ENCODE peak calls at places on chromosomes 5 and 9, in four cellular contexts. O is K562, J is GM12878, P is HepG2. X is an unnamed sample.

GRCh38 chr9:36163049-36163839 is 5.9 kb upstream of the CCIN start:
- DNase-seq in O (no peak), J (no peak), P (peak), X (peak)

GRCh38 chr9:116370587-116370986 is 217.0 kb downstream of the PAPPA start:
- DNase-seq in O (no peak), J (no peak), P (peak), X (no peak)

GRCh38 chr5:14082973-14083372 is 60.2 kb upstream of the TRIO start:
- DNase-seq in O (no peak), J (no peak), P (no peak), X (no peak)

GRCh38 chr9:131656356-131657030 is 83.4 kb downstream of the RAPGEF1 start:
- DNase-seq in O (no peak), J (peak), P (no peak), X (no peak)

GRCh38 chr9:117775576-117775975 is 71.4 kb downstream of the TLR4 start:
- DNase-seq in O (no peak), J (no peak), P (no peak), X (no peak)

GRCh38 chr5:41871866-41872265 is 1.6 kb upstream of the OXCT1 start:
- DNase-seq in O (no peak), J (no peak), P (no peak), X (no peak)

GRCh38 chr5:148443998-148444397 is 60.2 kb downstream of the FBXO38 start:
- DNase-seq in O (peak), J (peak), P (peak), X (peak)

GRCh38 chr5:67181648-67182218 is 14.9 kb downstream of the CD180 start:
- DNase-seq in O (peak), J (no peak), P (no peak), X (no peak)

GRCh38 chr5:117027384-117027783 is 452.8 kb upstream of the SEMA6A start:
- DNase-seq in O (no peak), J (no peak), P (no peak), X (no peak)

GRCh38 chr5:178532666-178533065 is 57.5 kb downstream of the COL23A1 start:
- DNase-seq in O (no peak), J (no peak), P (no peak), X (no peak)

GRCh38 chr5:134275822-134276221 is 49.9 kb upstream of the PPP2CA start:
- DNase-seq in O (no peak), J (peak), P (no peak), X (no peak)

GRCh38 chr9:130444565-130445221 is at the start of gene ASS1:
- DNase-seq in O (peak), J (no peak), P (peak), X (peak)

GRCh38 chr5:76855961-76856360 is 6.1 kb downstream of the S100Z start:
- DNase-seq in O (peak), J (no peak), P (no peak), X (no peak)

GRCh38 chr5:180790020-180790419 is 12.6 kb downstream of the MGAT1 start:
- DNase-seq in O (no peak), J (no peak), P (peak), X (peak)

GRCh38 chr5:139061856-139062255 is 136.3 kb downstream of the SIL1 start:
- DNase-seq in O (no peak), J (no peak), P (no peak), X (no peak)

GRCh38 chr5:135827965-135828792 is 6.3 kb upstream of the SLC25A48 start:
- DNase-seq in O (no peak), J (no peak), P (no peak), X (no peak)

GRCh38 chr9:114033397-114034103 is 44.5 kb downstream of the AMBP start:
- DNase-seq in O (peak), J (no peak), P (peak), X (peak)

GRCh38 chr9:77402286-77402685 is 225.0 kb downstream of the VPS13A start:
- DNase-seq in O (no peak), J (no peak), P (no peak), X (no peak)

GRCh38 chr9:137027369-137028012 is 546 bp downstream of the ABCA2 start:
- DNase-seq in O (no peak), J (no peak), P (no peak), X (peak)

GRCh38 chr5:17216974-17217325 is 481 bp upstream of the BASP1 start:
- DNase-seq in O (no peak), J (no peak), P (no peak), X (peak)

GRCh38 chr9:98009926-98010325 is 26.8 kb downstream of the ANP32B start:
- DNase-seq in O (no peak), J (no peak), P (no peak), X (no peak)

GRCh38 chr5:170611446-170612088 is 107.7 kb downstream of the KCNIP1 start:
- DNase-seq in O (no peak), J (no peak), P (no peak), X (no peak)

GRCh38 chr9:115157245-115157674 is 39.3 kb upstream of the TNC start:
- DNase-seq in O (no peak), J (no peak), P (no peak), X (no peak)

GRCh38 chr9:134647359-134648115 is 5.9 kb downstream of the COL5A1 start:
- DNase-seq in O (no peak), J (no peak), P (no peak), X (no peak)

GRCh38 chr9:114910541-114910940 is 19.9 kb downstream of the TNFSF8 start:
- DNase-seq in O (no peak), J (no peak), P (no peak), X (no peak)

GRCh38 chr9:134625361-134626140 is 16.1 kb upstream of the COL5A1 start:
- DNase-seq in O (no peak), J (no peak), P (no peak), X (peak)

GRCh38 chr9:126451316-126451885 is 124.8 kb downstream of the MVB12B start:
- DNase-seq in O (no peak), J (no peak), P (no peak), X (no peak)

GRCh38 chr5:72108200-72109050 is 1.1 kb downstream of the MAP1B start:
- DNase-seq in O (peak), J (no peak), P (peak), X (peak)

GRCh38 chr5:118952992-118953651 is 35.2 kb downstream of the DTWD2 start:
- DNase-seq in O (no peak), J (no peak), P (no peak), X (no peak)

GRCh38 chr5:121285861-121286527 is 565.7 kb upstream of the FTMT start:
- DNase-seq in O (no peak), J (no peak), P (no peak), X (no peak)

GRCh38 chr5:65971643-65972042 is 45.3 kb downstream of the ERBIN start:
- DNase-seq in O (no peak), J (no peak), P (no peak), X (no peak)

GRCh38 chr9:123960965-123961364 is 31.0 kb upstream of the DENND1A start:
- DNase-seq in O (no peak), J (no peak), P (no peak), X (no peak)
- TF ChIP-seq CREM in O (no peak), J (no peak), P (no peak), X (no peak)

GRCh38 chr5:125584119-125584518 is 837.7 kb upstream of the ZNF608 start:
- DNase-seq in O (no peak), J (no peak), P (no peak), X (no peak)

GRCh38 chr5:125583291-125583690 is 836.9 kb upstream of the ZNF608 start:
- DNase-seq in O (no peak), J (no peak), P (no peak), X (no peak)

GRCh38 chr5:125578551-125578950 is 832.1 kb upstream of the ZNF608 start:
- DNase-seq in O (no peak), J (no peak), P (no peak), X (no peak)

GRCh38 chr5:125587631-125588030 is 835.6 kb upstream of the GRAMD2B start:
- DNase-seq in O (no peak), J (no peak), P (no peak), X (no peak)

GRCh38 chr5:125582358-125582757 is 835.9 kb upstream of the ZNF608 start:
- DNase-seq in O (no peak), J (no peak), P (no peak), X (no peak)
- TF ChIP-seq MAX in O (no peak), J (no peak), P (no peak), X (no peak)

GRCh38 chr5:1489754-1490153 is 34.0 kb downstream of the LPCAT1 start:
- DNase-seq in O (no peak), J (no peak), P (no peak), X (no peak)

GRCh38 chr5:1487079-1487764 is 36.5 kb downstream of the LPCAT1 start:
- DNase-seq in O (no peak), J (no peak), P (no peak), X (no peak)

GRCh38 chr5:1490360-1490759 is 33.4 kb downstream of the LPCAT1 start:
- DNase-seq in O (no peak), J (no peak), P (no peak), X (no peak)

GRCh38 chr5:1486271-1486670 is 37.5 kb downstream of the LPCAT1 start:
- DNase-seq in O (no peak), J (no peak), P (no peak), X (no peak)

DNA sequence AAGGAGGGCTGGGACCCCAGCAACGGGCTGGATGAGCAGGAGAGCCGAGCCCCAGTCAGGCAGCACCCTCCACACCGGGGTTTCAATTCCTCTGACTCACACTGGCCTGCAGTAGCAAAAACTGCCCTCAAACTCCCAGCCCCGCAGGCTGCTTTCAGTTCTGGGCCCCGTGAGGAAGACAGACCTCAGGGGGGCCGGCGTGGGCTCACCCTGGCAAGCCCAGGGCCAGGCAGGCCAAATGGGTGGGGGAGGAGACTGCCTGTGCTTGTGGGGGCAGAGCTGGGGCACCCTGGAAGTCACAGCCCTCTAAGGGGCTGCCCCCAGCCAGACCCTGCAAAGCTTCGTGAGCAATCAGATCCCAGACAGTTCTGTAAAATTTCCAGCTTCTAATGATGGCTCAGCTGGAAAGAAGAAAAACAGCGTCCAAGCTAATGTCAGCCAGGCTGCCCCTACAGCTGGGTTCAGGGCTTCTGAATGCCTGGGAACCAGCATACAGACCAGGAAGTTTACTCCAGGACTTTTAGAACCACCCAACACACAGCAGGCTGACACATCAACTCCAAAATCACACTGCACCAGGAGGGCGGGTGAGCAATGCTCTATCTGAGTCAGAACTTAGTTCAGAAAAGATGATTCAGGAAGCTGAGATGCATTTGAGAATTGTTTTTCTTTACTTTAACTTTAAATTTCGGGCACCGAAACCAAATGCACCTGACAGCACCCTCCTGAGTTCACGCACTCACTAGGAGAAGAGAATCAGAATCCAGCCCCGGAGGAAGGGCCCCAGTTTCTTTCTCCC is 34.7 kb downstream of the LPCAT1 start:
- DNase-seq in O (no peak), J (peak), P (no peak), X (no peak)
- TF ChIP-seq ETV6 in O (no peak), J (no peak), P (no peak), X (no peak)

GRCh38 chr5:1472964-1473628 is 27.9 kb upstream of the SLC6A3 start:
- DNase-seq in O (no peak), J (no peak), P (no peak), X (no peak)
- TF ChIP-seq CREM in O (no peak), J (no peak), P (no peak), X (no peak)

GRCh38 chr9:96048954-96049831 is 173.7 kb downstream of the ERCC6L2 start:
- DNase-seq in O (no peak), J (no peak), P (no peak), X (no peak)

GRCh38 chr9:96047741-96048115 is 172.2 kb downstream of the ERCC6L2 start:
- DNase-seq in O (no peak), J (no peak), P (no peak), X (no peak)

GRCh38 chr9:96047116-96047639 is 171.7 kb downstream of the ERCC6L2 start:
- DNase-seq in O (no peak), J (no peak), P (no peak), X (no peak)

GRCh38 chr9:96050048-96050875 is 174.8 kb downstream of the ERCC6L2 start:
- DNase-seq in O (no peak), J (no peak), P (no peak), X (no peak)

DNA sequence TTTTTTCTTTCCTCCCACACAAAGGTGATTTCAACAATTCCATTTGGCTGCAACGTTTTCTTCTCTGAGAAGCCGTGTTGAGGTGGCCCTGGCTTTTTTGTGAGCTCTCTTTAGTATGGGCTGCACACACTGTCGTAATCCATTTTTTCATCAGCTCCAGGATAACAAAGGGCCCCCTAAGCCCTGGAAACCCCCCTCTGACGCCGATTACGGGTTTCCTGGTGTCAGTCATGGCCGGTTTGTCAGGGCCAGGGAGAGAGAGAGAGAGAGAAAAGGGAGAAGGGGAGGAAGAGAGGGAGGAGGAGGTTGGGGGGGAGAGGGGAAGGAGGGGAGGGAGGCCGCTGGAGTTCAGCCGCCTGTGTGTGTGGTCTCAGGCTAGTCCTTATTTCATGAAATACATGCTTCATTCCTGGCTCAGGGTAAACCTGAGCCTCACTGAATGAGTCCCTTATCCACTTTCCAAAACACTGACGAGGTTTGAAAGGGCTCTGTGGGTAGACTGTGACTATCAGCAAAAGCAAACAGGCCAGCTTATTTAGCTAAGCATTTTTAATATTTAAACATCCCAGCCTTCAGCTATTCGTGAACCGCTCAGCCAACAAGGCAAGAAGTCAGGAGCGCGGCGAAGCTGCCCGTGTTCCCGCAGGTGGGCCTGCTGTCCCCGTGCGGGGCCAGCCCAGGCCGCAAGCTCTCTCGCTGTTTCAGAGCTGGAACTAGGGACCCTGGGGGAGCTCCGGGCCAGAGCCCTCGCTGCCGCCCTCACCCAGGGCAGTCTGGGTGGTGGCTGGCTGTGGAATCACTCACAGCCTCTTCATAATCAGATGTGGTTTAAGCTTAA is 172.8 kb downstream of the ERCC6L2 start:
- DNase-seq in O (no peak), J (no peak), P (peak), X (no peak)
- TF ChIP-seq MAX in O (no peak), J (no peak), P (no peak), X (no peak)

DNA sequence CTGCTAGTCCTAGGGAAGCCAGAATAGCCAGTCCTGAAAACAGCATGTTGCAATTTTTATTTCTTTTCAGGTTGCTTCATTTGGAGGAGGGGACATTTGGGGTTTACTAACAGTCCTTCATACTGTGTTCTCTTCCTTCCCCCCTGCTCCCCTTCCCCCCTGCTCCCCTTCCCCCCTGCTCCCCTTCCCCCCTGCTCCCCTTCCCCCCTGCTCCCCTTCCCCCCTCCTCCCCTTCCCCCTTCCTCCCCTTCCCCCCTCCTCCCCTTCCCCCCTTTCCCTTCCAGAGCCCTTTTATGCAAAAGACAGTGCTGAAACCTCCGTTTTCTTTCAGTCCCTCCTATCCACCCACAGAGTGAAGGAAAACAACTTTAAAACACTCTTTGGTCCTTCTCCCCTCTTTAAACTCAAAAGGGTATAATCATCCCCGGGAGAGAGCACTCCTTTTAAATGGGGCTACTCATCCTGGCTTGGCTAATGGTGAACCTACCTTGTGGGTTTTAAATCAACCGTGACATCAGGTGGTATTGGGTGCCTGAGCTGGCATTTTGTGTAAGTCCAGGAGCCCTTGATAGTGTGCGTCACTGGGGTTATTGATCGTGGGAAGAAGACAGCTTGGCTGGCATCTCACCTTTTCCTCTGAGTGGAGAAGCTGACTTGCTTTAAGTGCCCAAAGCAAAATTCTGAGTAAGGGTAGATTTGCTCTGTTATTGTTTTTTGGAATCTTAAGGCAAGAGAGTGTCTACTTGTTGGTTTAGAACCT is 2.6 kb downstream of the LARP1 start:
- DNase-seq in O (no peak), J (no peak), P (no peak), X (no peak)
- TF ChIP-seq ETV6 in O (no peak), J (no peak), P (no peak), X (no peak)

GRCh38 chr9:132752877-132753592 is 82.8 kb downstream of the GTF3C4 start:
- DNase-seq in O (no peak), J (no peak), P (no peak), X (no peak)
- TF ChIP-seq CREM in O (no peak), J (no peak), P (no peak), X (no peak)